ENCODE peak calls at places on chromosome 13, in six cellular contexts. A, T, Q, E, R and G are unnamed samples.

GRCh38 chr13:98820744-98821371 is 68.4 kb upstream of the SLC15A1 start:
- DNase-seq in T (no peak), E (no peak), R (no peak), A (no peak), Q (no peak), G (no peak)

GRCh38 chr13:98586400-98587144 is 9.7 kb upstream of the STK24 start:
- DNase-seq in A (no peak), Q (no peak), R (no peak), T (no peak), E (no peak), G (no peak)

GRCh38 chr13:113475911-113476310 is 14.6 kb downstream of the DCUN1D2 start:
- DNase-seq in Q (no peak), R (no peak), A (no peak), E (no peak), T (no peak), G (no peak)

GRCh38 chr13:97275265-97275664 is 53.1 kb downstream of the MBNL2 start:
- DNase-seq in A (no peak), Q (no peak), E (no peak), R (no peak), T (no peak), G (no peak)

GRCh38 chr13:44116562-44117315 is 237.0 kb downstream of the LACC1 start:
- DNase-seq in T (no peak), E (no peak), Q (no peak), A (no peak), R (no peak), G (no peak)

GRCh38 chr13:24574847-24575246 is 62.3 kb upstream of the PARP4 start:
- DNase-seq in R (no peak), A (no peak), E (no peak), Q (no peak), T (no peak), G (no peak)

GRCh38 chr13:106103779-106104178 is 431.7 kb downstream of the EFNB2 start:
- DNase-seq in Q (no peak), E (no peak), A (no peak), T (no peak), R (no peak), G (no peak)

GRCh38 chr13:42272776-42273175 is 824 bp downstream of the AKAP11 start:
- DNase-seq in Q (no peak), R (no peak), A (no peak), E (no peak), T (no peak), G (no peak)

GRCh38 chr13:109964164-109964563 is 177.8 kb upstream of the IRS2 start:
- DNase-seq in E (no peak), A (no peak), R (no peak), T (no peak), Q (no peak), G (no peak)

GRCh38 chr13:45108716-45109706 is 11.3 kb upstream of the GTF2F2 start:
- DNase-seq in R (peak), T (peak), E (no peak), A (no peak), Q (no peak), G (no peak)

GRCh38 chr13:83085186-83085900 is 796.9 kb downstream of the SLITRK1 start:
- DNase-seq in Q (no peak), R (no peak), T (no peak), A (no peak), E (no peak), G (no peak)

GRCh38 chr13:114079601-114080536 is 52.6 kb downstream of the RASA3 start:
- DNase-seq in E (no peak), R (no peak), T (no peak), A (no peak), Q (no peak), G (no peak)

GRCh38 chr13:73837147-73837546 is 297.1 kb downstream of the KLF12 start:
- DNase-seq in Q (no peak), T (no peak), A (no peak), R (no peak), E (no peak), G (no peak)

GRCh38 chr13:42720116-42720857 is 61.1 kb upstream of the FAM216B start:
- DNase-seq in E (no peak), R (no peak), T (no peak), Q (peak), A (no peak), G (no peak)

GRCh38 chr13:41610426-41610825 is 153.1 kb downstream of the RGCC start:
- DNase-seq in T (no peak), R (no peak), A (no peak), Q (no peak), E (no peak), G (no peak)

GRCh38 chr13:22063416-22064124 is 392.7 kb downstream of the FGF9 start:
- DNase-seq in E (no peak), R (no peak), T (no peak), A (no peak), Q (no peak), G (no peak)

GRCh38 chr13:39567569-39567968 is 35.4 kb downstream of the LHFPL6 start:
- DNase-seq in A (no peak), R (no peak), Q (no peak), T (no peak), E (no peak), G (no peak)

GRCh38 chr13:27079421-27079958 is 92.1 kb downstream of the USP12 start:
- DNase-seq in A (no peak), T (no peak), R (no peak), E (no peak), Q (peak), G (no peak)

GRCh38 chr13:49436890-49437289 is 7.0 kb downstream of the CAB39L start:
- DNase-seq in Q (no peak), T (no peak), E (no peak), A (no peak), R (no peak), G (no peak)

GRCh38 chr13:47175172-47175806 is 278.4 kb upstream of the HTR2A start:
- DNase-seq in A (no peak), R (no peak), E (no peak), Q (no peak), T (no peak), G (no peak)

GRCh38 chr13:79282976-79283375 is 123.1 kb downstream of the RBM26 start:
- DNase-seq in E (no peak), R (no peak), Q (peak), T (no peak), A (no peak), G (no peak)

GRCh38 chr13:26785845-26786630 is 25.5 kb upstream of the GPR12 start:
- DNase-seq in Q (no peak), A (peak), R (peak), E (no peak), T (peak), G (no peak)

GRCh38 chr13:110830800-110831371 is 84.0 kb downstream of the ANKRD10 start:
- DNase-seq in A (no peak), E (no peak), T (no peak), Q (no peak), R (no peak), G (no peak)

GRCh38 chr13:110409581-110409992 is 102.5 kb downstream of the COL4A2 start:
- DNase-seq in T (no peak), E (no peak), Q (peak), A (no peak), R (no peak), G (no peak)